ENCODE peak calls at places on chromosomes 13 and 19, in nine cellular contexts. P is stimulated activated CD8-positive, alpha-beta memory T cell treated with anti-CD3 and anti-CD28 coated beads, Interleukin-4, amount 100 ng/mL, for 48 hours; D is activated T-cell treated with anti-CD3 and anti-CD28 coated beads for 1 hour; W is NCI-H1105 treated with DMSO at 0.1 percent for 48 hours; C is thoracic aorta; R is amniotic stem cell; E is SW 1271; G is IMR-90; H is left cardiac atrium. N is an unnamed sample.

GRCh38 chr19:3526507-3527244 is 12.3 kb upstream of the TEKTIP1 start:
- DNase-seq in P (no peak), D (no peak), W (no peak), C (no peak), R (no peak), E (no peak), G (no peak), H (no peak), N (no peak)

GRCh38 chr19:287381-287871 is 3.8 kb downstream of the PLPP2 start:
- DNase-seq in P (no peak), D (no peak), W (no peak), C (no peak), R (no peak), E (no peak), G (no peak), H (no peak), N (no peak)

GRCh38 chr13:97809576-97809975 is 143.9 kb upstream of the IPO5 start:
- DNase-seq in P (no peak), D (no peak), W (no peak), C (no peak), R (no peak), E (no peak), G (peak; percentile 6), H (no peak), N (no peak)

GRCh38 chr19:55146648-55147218 is 2.3 kb downstream of the TNNT1 start:
- DNase-seq in P (no peak), D (no peak), W (peak; percentile 74), C (no peak), R (no peak), E (no peak), G (no peak), H (no peak), N (peak; percentile 55)

GRCh38 chr13:43136940-43137574 is 113.7 kb downstream of the DNAJC15 start:
- DNase-seq in P (no peak), D (no peak), W (no peak), C (no peak), R (no peak), E (no peak), G (no peak), H (no peak), N (no peak)

GRCh38 chr19:3046621-3047306 is 15.5 kb downstream of the TLE5 start:
- DNase-seq in P (no peak), D (no peak), W (peak; percentile 79), C (no peak), R (no peak), E (no peak), G (no peak), H (no peak), N (no peak)

GRCh38 chr19:8631425-8631819 is 989 bp downstream of the NFILZ start:
- DNase-seq in P (no peak), D (no peak), W (no peak), C (peak; percentile 35), R (no peak), E (no peak), G (peak; percentile 36), H (peak; percentile 50), N (no peak)

GRCh38 chr13:58587183-58587582 is 955.6 kb downstream of the PCDH17 start:
- DNase-seq in P (no peak), D (no peak), W (no peak), C (no peak), R (no peak), E (no peak), G (no peak), H (no peak), N (no peak)

GRCh38 chr19:14516048-14516534 is 2.1 kb downstream of the DNAJB1 start:
- DNase-seq in P (no peak), D (no peak), W (no peak), C (no peak), R (no peak), E (no peak), G (no peak), H (no peak), N (peak; percentile 58)

GRCh38 chr19:33261511-33262192 is 36.0 kb upstream of the SLC7A10 start:
- DNase-seq in P (no peak), D (no peak), W (no peak), C (no peak), R (no peak), E (no peak), G (no peak), H (no peak), N (no peak)

GRCh38 chr19:33383722-33384292 is 10.3 kb downstream of the CEBPG start:
- DNase-seq in P (no peak), D (no peak), W (no peak), C (no peak), R (no peak), E (no peak), G (no peak), H (no peak), N (no peak)

GRCh38 chr19:1762243-1763140 is 9.2 kb downstream of the ONECUT3 start:
- DNase-seq in P (no peak), D (no peak), W (no peak), C (no peak), R (no peak), E (no peak), G (no peak), H (no peak), N (no peak)

GRCh38 chr19:1104452-1105216 is 840 bp downstream of the GPX4 start:
- DNase-seq in P (peak; percentile 82), D (peak; percentile 57), W (peak; percentile 48), C (no peak), R (no peak), E (peak; percentile 53), G (peak; percentile 69), H (peak; percentile 79), N (peak; percentile 62)

GRCh38 chr13:93336733-93337132 is 110.1 kb downstream of the GPC6 start:
- DNase-seq in P (no peak), D (no peak), W (no peak), C (no peak), R (no peak), E (no peak), G (no peak), H (no peak), N (no peak)

GRCh38 chr13:25335856-25336255 is 34.4 kb downstream of the NUP58 start:
- DNase-seq in P (no peak), D (no peak), W (no peak), C (no peak), R (no peak), E (no peak), G (peak; percentile 21), H (no peak), N (no peak)

GRCh38 chr19:54928299-54928698 is 19.0 kb downstream of the NLRP7 start:
- DNase-seq in P (no peak), D (no peak), W (peak; percentile 7), C (no peak), R (no peak), E (no peak), G (no peak), H (no peak), N (no peak)

GRCh38 chr13:43390101-43390500 is 366.7 kb downstream of the DNAJC15 start:
- DNase-seq in P (no peak), D (no peak), W (peak; percentile 53), C (no peak), R (no peak), E (no peak), G (peak; percentile 68), H (no peak), N (no peak)

GRCh38 chr13:110616103-110617101 is 1.1 kb downstream of the NAXD start:
- DNase-seq in P (peak; percentile 62), D (peak; percentile 23), W (peak; percentile 20), C (peak; percentile 30), R (no peak), E (no peak), G (peak; percentile 72), H (no peak), N (peak; percentile 18)

GRCh38 chr19:6126335-6126974 is 9.0 kb upstream of the ACSBG2 start:
- DNase-seq in P (no peak), D (no peak), W (peak; percentile 46), C (no peak), R (no peak), E (peak; percentile 38), G (peak; percentile 71), H (no peak), N (peak; percentile 36)

GRCh38 chr13:82330499-82330898 is 1551.8 kb downstream of the SLITRK1 start:
- DNase-seq in P (no peak), D (no peak), W (no peak), C (no peak), R (no peak), E (no peak), G (no peak), H (no peak), N (no peak)

GRCh38 chr19:703651-704446 is 4.9 kb upstream of the PALM start:
- DNase-seq in P (peak; percentile 90), D (peak; percentile 48), W (no peak), C (peak; percentile 29), R (no peak), E (no peak), G (peak; percentile 18), H (peak; percentile 90), N (no peak)

GRCh38 chr13:37138169-37138568 is 32.7 kb upstream of the CSNK1A1L start:
- DNase-seq in P (no peak), D (no peak), W (no peak), C (no peak), R (no peak), E (no peak), G (no peak), H (no peak), N (no peak)

GRCh38 chr13:93422980-93423554 is 196.5 kb downstream of the GPC6 start:
- DNase-seq in P (no peak), D (no peak), W (no peak), C (no peak), R (no peak), E (no peak), G (no peak), H (no peak), N (no peak)

GRCh38 chr13:88586263-88586662 is 915.1 kb downstream of the SLITRK5 start:
- DNase-seq in P (no peak), D (no peak), W (no peak), C (no peak), R (no peak), E (no peak), G (no peak), H (no peak), N (no peak)

N was measured in G401.